ENCODE peak calls at places on chromosomes 7 and 10, in six cellular contexts. One of them, this sample, is unnamed.

GRCh38 chr7:157622408-157623221 is 285.8 kb downstream of the DNAJB6 start:
- DNase-seq in WTC11: no peak
- DNase-seq in GM12878: no peak
- DNase-seq in K562: no peak
- DNase-seq in H1: no peak
- DNase-seq in HepG2: no peak
- DNase-seq in this sample: no peak

GRCh38 chr10:75776738-75777504 is 345.5 kb downstream of the LRMDA start:
- DNase-seq in WTC11: no peak
- DNase-seq in GM12878: no peak
- DNase-seq in K562: no peak
- DNase-seq in H1: no peak
- DNase-seq in HepG2: peak; percentile 99
- DNase-seq in this sample: no peak

GRCh38 chr10:78382047-78382446 is 348.4 kb downstream of the RPS24 start:
- DNase-seq in WTC11: no peak
- DNase-seq in GM12878: no peak
- DNase-seq in K562: no peak
- DNase-seq in H1: no peak
- DNase-seq in HepG2: no peak
- DNase-seq in this sample: no peak

GRCh38 chr7:105799677-105800076 is 76.7 kb downstream of the ATXN7L1 start:
- DNase-seq in WTC11: no peak
- DNase-seq in GM12878: no peak
- DNase-seq in K562: no peak
- DNase-seq in H1: no peak
- DNase-seq in HepG2: no peak
- DNase-seq in this sample: no peak

GRCh38 chr7:78039791-78040776 is 241.5 kb downstream of the PHTF2 start:
- DNase-seq in WTC11: peak; percentile 81
- DNase-seq in GM12878: no peak
- DNase-seq in K562: peak; percentile 76
- DNase-seq in H1: peak; percentile 51
- DNase-seq in HepG2: no peak
- DNase-seq in this sample: peak; percentile 23

GRCh38 chr10:96651998-96652431 is 65.2 kb upstream of the TM9SF3 start:
- DNase-seq in WTC11: no peak
- DNase-seq in GM12878: peak; percentile 79
- DNase-seq in K562: no peak
- DNase-seq in H1: no peak
- DNase-seq in HepG2: no peak
- DNase-seq in this sample: no peak

GRCh38 chr10:69749180-69750010 is 52.3 kb upstream of the COL13A1 start:
- DNase-seq in WTC11: no peak
- DNase-seq in GM12878: no peak
- DNase-seq in K562: no peak
- DNase-seq in H1: no peak
- DNase-seq in HepG2: no peak
- DNase-seq in this sample: no peak

GRCh38 chr7:81789406-81790139 is 19.7 kb upstream of the HGF start:
- DNase-seq in WTC11: no peak
- DNase-seq in GM12878: no peak
- DNase-seq in K562: no peak
- DNase-seq in H1: no peak
- DNase-seq in HepG2: no peak
- DNase-seq in this sample: no peak

GRCh38 chr10:84412482-84412881 is 84.1 kb downstream of the CCSER2 start:
- DNase-seq in WTC11: no peak
- DNase-seq in GM12878: no peak
- DNase-seq in K562: no peak
- DNase-seq in H1: no peak
- DNase-seq in HepG2: no peak
- DNase-seq in this sample: no peak

GRCh38 chr7:154744226-154744860 is 258.6 kb downstream of the PAXIP1 start:
- DNase-seq in WTC11: peak; percentile 56
- DNase-seq in GM12878: no peak
- DNase-seq in K562: peak; percentile 89
- DNase-seq in H1: peak; percentile 23
- DNase-seq in HepG2: no peak
- DNase-seq in this sample: no peak
- TF ChIP-seq CTCF in WTC11: peak; percentile 64
- TF ChIP-seq CTCF in GM12878: peak; percentile 85
- TF ChIP-seq CTCF in K562: peak; percentile 93
- TF ChIP-seq CTCF in H1: peak; percentile 95
- TF ChIP-seq CTCF in HepG2: peak; percentile 72
- TF ChIP-seq CTCF in this sample: peak; percentile 86

DNA sequence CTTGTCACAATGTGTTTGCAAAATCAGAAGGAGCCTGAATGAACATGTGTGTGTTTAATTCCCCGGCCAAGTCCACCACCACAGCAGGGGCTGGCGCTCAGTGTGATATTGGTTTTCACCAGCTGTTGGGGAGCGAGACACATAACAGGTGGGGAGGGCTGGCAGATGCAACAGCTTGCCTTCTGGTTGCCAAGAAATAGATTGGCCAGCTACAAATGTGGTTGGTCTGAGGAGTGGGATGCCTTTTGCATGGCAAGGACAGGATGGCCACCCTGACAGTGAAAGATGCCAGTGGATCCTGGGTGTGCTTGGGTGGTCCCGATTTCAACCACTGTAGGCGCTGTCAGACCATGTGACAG is 292.5 kb upstream of the FZD8 start:
- DNase-seq in WTC11: no peak
- DNase-seq in GM12878: no peak
- DNase-seq in K562: no peak
- DNase-seq in H1: no peak
- DNase-seq in HepG2: no peak
- DNase-seq in this sample: no peak
- TF ChIP-seq SP1 in WTC11: no peak
- TF ChIP-seq SP1 in GM12878: no peak
- TF ChIP-seq SP1 in K562: no peak
- TF ChIP-seq SP1 in H1: no peak
- TF ChIP-seq SP1 in HepG2: no peak
- TF ChIP-seq SP1 in this sample: no peak

DNA sequence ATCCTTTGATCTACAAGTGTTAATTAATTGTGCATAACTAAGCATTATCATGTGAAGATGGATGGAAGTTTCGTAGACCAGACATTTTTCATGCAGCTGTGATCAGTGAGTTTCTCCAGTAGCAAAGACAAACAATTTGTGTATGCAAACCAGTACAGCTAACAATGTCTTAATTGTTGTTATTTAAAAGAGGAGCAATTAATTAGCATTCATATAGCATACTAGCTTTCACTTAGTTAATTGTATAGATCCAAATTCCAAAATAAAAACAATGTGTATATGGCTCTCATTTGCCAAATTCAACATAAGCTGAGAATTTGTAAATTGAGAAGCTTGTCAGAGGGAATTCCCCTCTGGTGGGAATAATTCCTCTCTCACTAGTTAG is 22.6 kb upstream of the PRKCQ start:
- DNase-seq in WTC11: no peak
- DNase-seq in GM12878: no peak
- DNase-seq in K562: no peak
- DNase-seq in H1: no peak
- DNase-seq in HepG2: no peak
- DNase-seq in this sample: no peak
- TF ChIP-seq CTCF in WTC11: no peak
- TF ChIP-seq CTCF in GM12878: no peak
- TF ChIP-seq CTCF in K562: no peak
- TF ChIP-seq CTCF in H1: no peak
- TF ChIP-seq CTCF in HepG2: no peak
- TF ChIP-seq CTCF in this sample: no peak

GRCh38 chr10:8297107-8297506 is 242.6 kb downstream of the GATA3 start:
- DNase-seq in WTC11: no peak
- DNase-seq in GM12878: no peak
- DNase-seq in K562: no peak
- DNase-seq in H1: no peak
- DNase-seq in HepG2: no peak
- DNase-seq in this sample: no peak

GRCh38 chr10:8296742-8297101 is 242.2 kb downstream of the GATA3 start:
- DNase-seq in WTC11: no peak
- DNase-seq in GM12878: no peak
- DNase-seq in K562: no peak
- DNase-seq in H1: no peak
- DNase-seq in HepG2: no peak
- DNase-seq in this sample: no peak

GRCh38 chr10:8295311-8295710 is 240.8 kb downstream of the GATA3 start:
- DNase-seq in WTC11: no peak
- DNase-seq in GM12878: no peak
- DNase-seq in K562: no peak
- DNase-seq in H1: no peak
- DNase-seq in HepG2: no peak
- DNase-seq in this sample: no peak

GRCh38 chr10:8294779-8295178 is 240.3 kb downstream of the GATA3 start:
- DNase-seq in WTC11: no peak
- DNase-seq in GM12878: no peak
- DNase-seq in K562: no peak
- DNase-seq in H1: no peak
- DNase-seq in HepG2: no peak
- DNase-seq in this sample: no peak

GRCh38 chr10:8296090-8296741 is 241.7 kb downstream of the GATA3 start:
- DNase-seq in WTC11: peak; percentile 52
- DNase-seq in GM12878: no peak
- DNase-seq in K562: no peak
- DNase-seq in H1: no peak
- DNase-seq in HepG2: no peak
- DNase-seq in this sample: no peak
- TF ChIP-seq SP1 in WTC11: peak; percentile 17
- TF ChIP-seq SP1 in GM12878: no peak
- TF ChIP-seq SP1 in K562: no peak
- TF ChIP-seq SP1 in H1: no peak
- TF ChIP-seq SP1 in HepG2: no peak
- TF ChIP-seq SP1 in this sample: no peak

GRCh38 chr7:732094-732541 is 5.0 kb upstream of the PRKAR1B start:
- DNase-seq in WTC11: peak; percentile 54
- DNase-seq in GM12878: no peak
- DNase-seq in K562: no peak
- DNase-seq in H1: no peak
- DNase-seq in HepG2: peak; percentile 86
- DNase-seq in this sample: peak; percentile 24
- TF ChIP-seq CTCF in WTC11: no peak
- TF ChIP-seq CTCF in GM12878: no peak
- TF ChIP-seq CTCF in K562: no peak
- TF ChIP-seq CTCF in H1: peak; percentile 59
- TF ChIP-seq CTCF in HepG2: peak; percentile 98
- TF ChIP-seq CTCF in this sample: no peak

GRCh38 chr10:126500866-126501265 is 112.6 kb upstream of the ADAM12 start:
- DNase-seq in WTC11: no peak
- DNase-seq in GM12878: no peak
- DNase-seq in K562: no peak
- DNase-seq in H1: no peak
- DNase-seq in HepG2: no peak
- DNase-seq in this sample: no peak

GRCh38 chr10:126504051-126504760 is 115.9 kb upstream of the ADAM12 start:
- DNase-seq in WTC11: peak; percentile 48
- DNase-seq in GM12878: no peak
- DNase-seq in K562: peak; percentile 36
- DNase-seq in H1: no peak
- DNase-seq in HepG2: peak; percentile 59
- DNase-seq in this sample: peak; percentile 68

GRCh38 chr10:126504761-126505112 is 116.5 kb upstream of the ADAM12 start:
- DNase-seq in WTC11: no peak
- DNase-seq in GM12878: no peak
- DNase-seq in K562: no peak
- DNase-seq in H1: no peak
- DNase-seq in HepG2: no peak
- DNase-seq in this sample: no peak

GRCh38 chr10:126501828-126502227 is 113.6 kb upstream of the ADAM12 start:
- DNase-seq in WTC11: no peak
- DNase-seq in GM12878: no peak
- DNase-seq in K562: no peak
- DNase-seq in H1: no peak
- DNase-seq in HepG2: no peak
- DNase-seq in this sample: no peak

DNA sequence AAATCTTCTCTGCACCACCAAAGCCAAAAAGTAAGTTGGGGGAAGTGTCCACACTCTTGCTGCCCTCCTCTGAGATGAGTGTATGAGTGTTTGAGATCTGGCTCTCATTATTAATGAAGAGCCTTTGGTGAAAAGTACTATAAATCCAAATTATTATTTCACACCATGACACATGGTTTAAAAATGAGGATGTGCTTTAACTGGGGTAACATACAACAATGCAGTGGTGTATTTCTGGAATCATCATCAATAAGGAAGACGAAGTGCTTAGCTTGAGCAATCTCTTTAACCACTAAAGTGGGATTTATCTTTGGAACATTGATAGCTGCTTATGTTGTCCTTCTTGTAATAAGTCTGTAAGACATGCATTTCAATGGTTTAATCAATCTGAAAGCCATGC is 114.2 kb upstream of the ADAM12 start:
- DNase-seq in WTC11: no peak
- DNase-seq in GM12878: no peak
- DNase-seq in K562: no peak
- DNase-seq in H1: no peak
- DNase-seq in HepG2: no peak
- DNase-seq in this sample: no peak
- TF ChIP-seq SP1 in WTC11: no peak
- TF ChIP-seq SP1 in GM12878: no peak
- TF ChIP-seq SP1 in K562: no peak
- TF ChIP-seq SP1 in H1: no peak
- TF ChIP-seq SP1 in HepG2: no peak
- TF ChIP-seq SP1 in this sample: no peak